ENCODE peak calls at places on chromosomes 16 and 17, in four cellular contexts. One of them, this sample, is unnamed.

GRCh38 chr16:74998481-74999207 is at the start of gene ZNRF1:
- DNase-seq in heart left ventricle: peak; percentile 94
- DNase-seq in gastrocnemius medialis: peak; percentile 69
- DNase-seq in esophagus squamous epithelium: no peak
- DNase-seq in this sample: peak; percentile 88

GRCh38 chr16:29710227-29711219 is 31.5 kb downstream of the QPRT start:
- DNase-seq in heart left ventricle: no peak
- DNase-seq in gastrocnemius medialis: no peak
- DNase-seq in esophagus squamous epithelium: no peak
- DNase-seq in this sample: no peak

GRCh38 chr17:43406676-43407645 is 8.2 kb downstream of the ARL4D start:
- DNase-seq in heart left ventricle: no peak
- DNase-seq in gastrocnemius medialis: no peak
- DNase-seq in esophagus squamous epithelium: no peak
- DNase-seq in this sample: no peak

GRCh38 chr17:603405-604193 is 111.0 kb downstream of the VPS53 start:
- DNase-seq in heart left ventricle: no peak
- DNase-seq in gastrocnemius medialis: no peak
- DNase-seq in esophagus squamous epithelium: no peak
- DNase-seq in this sample: no peak

GRCh38 chr17:34842235-34842634 is 119.0 kb downstream of the CCT6B start:
- DNase-seq in heart left ventricle: no peak
- DNase-seq in gastrocnemius medialis: no peak
- DNase-seq in esophagus squamous epithelium: no peak
- DNase-seq in this sample: no peak

GRCh38 chr17:21318439-21318838 is 33.9 kb downstream of the MAP2K3 start:
- DNase-seq in heart left ventricle: no peak
- DNase-seq in gastrocnemius medialis: no peak
- DNase-seq in esophagus squamous epithelium: no peak
- DNase-seq in this sample: no peak

GRCh38 chr17:50691550-50692447 is 15.9 kb downstream of the ANKRD40 start:
- DNase-seq in heart left ventricle: no peak
- DNase-seq in gastrocnemius medialis: no peak
- DNase-seq in esophagus squamous epithelium: no peak
- DNase-seq in this sample: no peak

GRCh38 chr17:32192379-32192778 is 50.1 kb downstream of the RHOT1 start:
- DNase-seq in heart left ventricle: no peak
- DNase-seq in gastrocnemius medialis: no peak
- DNase-seq in esophagus squamous epithelium: no peak
- DNase-seq in this sample: no peak

GRCh38 chr17:67289174-67289876 is 44.3 kb upstream of the HELZ start:
- DNase-seq in heart left ventricle: peak; percentile 88
- DNase-seq in gastrocnemius medialis: peak; percentile 61
- DNase-seq in esophagus squamous epithelium: no peak
- DNase-seq in this sample: peak; percentile 85

GRCh38 chr16:29975134-29975538 is 1.5 kb downstream of the TAOK2 start:
- DNase-seq in heart left ventricle: no peak
- DNase-seq in gastrocnemius medialis: no peak
- DNase-seq in esophagus squamous epithelium: no peak
- DNase-seq in this sample: no peak

GRCh38 chr17:72567774-72568173 is 447.0 kb downstream of the SOX9 start:
- DNase-seq in heart left ventricle: no peak
- DNase-seq in gastrocnemius medialis: no peak
- DNase-seq in esophagus squamous epithelium: no peak
- DNase-seq in this sample: no peak

GRCh38 chr16:5633845-5634440 is 536.3 kb upstream of the EEF2KMT start:
- DNase-seq in heart left ventricle: no peak
- DNase-seq in gastrocnemius medialis: no peak
- DNase-seq in esophagus squamous epithelium: no peak
- DNase-seq in this sample: no peak

GRCh38 chr17:28549274-28550132 is 2.9 kb downstream of the UNC119 start:
- DNase-seq in heart left ventricle: peak; percentile 46
- DNase-seq in gastrocnemius medialis: no peak
- DNase-seq in esophagus squamous epithelium: no peak
- DNase-seq in this sample: no peak

GRCh38 chr16:82160226-82160625 is 9.8 kb downstream of the MPHOSPH6 start:
- DNase-seq in heart left ventricle: no peak
- DNase-seq in gastrocnemius medialis: no peak
- DNase-seq in esophagus squamous epithelium: no peak
- DNase-seq in this sample: no peak

GRCh38 chr16:65937455-65937854 is 429.0 kb upstream of the CDH5 start:
- DNase-seq in heart left ventricle: no peak
- DNase-seq in gastrocnemius medialis: no peak
- DNase-seq in esophagus squamous epithelium: no peak
- DNase-seq in this sample: no peak

GRCh38 chr17:80281516-80281915 is 20.9 kb downstream of the RNF213 start:
- DNase-seq in heart left ventricle: peak; percentile 23
- DNase-seq in gastrocnemius medialis: no peak
- DNase-seq in esophagus squamous epithelium: no peak
- DNase-seq in this sample: no peak

GRCh38 chr17:72097144-72097543 is 23.7 kb upstream of the SOX9 start:
- DNase-seq in heart left ventricle: no peak
- DNase-seq in gastrocnemius medialis: no peak
- DNase-seq in esophagus squamous epithelium: no peak
- DNase-seq in this sample: no peak

GRCh38 chr17:64702815-64703214 is 40.7 kb upstream of the SMURF2 start:
- DNase-seq in heart left ventricle: no peak
- DNase-seq in gastrocnemius medialis: no peak
- DNase-seq in esophagus squamous epithelium: no peak
- DNase-seq in this sample: no peak

GRCh38 chr17:64709481-64709880 is 47.4 kb upstream of the SMURF2 start:
- DNase-seq in heart left ventricle: no peak
- DNase-seq in gastrocnemius medialis: no peak
- DNase-seq in esophagus squamous epithelium: no peak
- DNase-seq in this sample: no peak

GRCh38 chr17:64706224-64707076 is 44.3 kb upstream of the SMURF2 start:
- DNase-seq in heart left ventricle: no peak
- DNase-seq in gastrocnemius medialis: no peak
- DNase-seq in esophagus squamous epithelium: no peak
- DNase-seq in this sample: no peak

GRCh38 chr17:64707077-64707591 is 45.0 kb upstream of the SMURF2 start:
- DNase-seq in heart left ventricle: peak; percentile 92
- DNase-seq in gastrocnemius medialis: peak; percentile 56
- DNase-seq in esophagus squamous epithelium: peak; percentile 14
- DNase-seq in this sample: peak; percentile 84
- TF ChIP-seq POLR2A in heart left ventricle: no peak
- TF ChIP-seq POLR2A in gastrocnemius medialis: no peak
- TF ChIP-seq POLR2A in esophagus squamous epithelium: no peak
- TF ChIP-seq POLR2A in this sample: no peak

DNA sequence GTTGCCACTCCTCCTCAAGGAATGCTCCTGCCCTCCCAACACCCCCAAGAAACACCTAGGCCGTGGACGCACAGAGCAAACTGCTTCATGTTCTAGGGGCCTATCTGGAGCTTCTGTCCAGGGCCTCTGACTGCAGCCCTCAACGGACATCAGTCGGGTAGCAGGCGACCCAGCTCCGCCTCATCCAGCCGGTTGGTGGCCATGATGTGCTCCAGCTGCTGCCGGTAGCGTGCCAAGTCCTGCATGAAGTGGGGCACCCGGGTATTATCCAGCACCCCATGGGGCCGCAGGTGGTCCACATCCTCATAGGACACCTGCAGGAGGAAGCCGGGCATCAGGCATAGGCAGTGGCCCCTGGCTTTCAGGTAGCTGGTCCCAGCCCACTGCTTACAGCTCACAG is 6.3 kb downstream of the NOL3 start:
- DNase-seq in heart left ventricle: no peak
- DNase-seq in gastrocnemius medialis: no peak
- DNase-seq in esophagus squamous epithelium: no peak
- DNase-seq in this sample: no peak
- H3K27me3 ChIP-seq in heart left ventricle: no peaks in the 10 kb centered on the region
- H3K27me3 ChIP-seq in gastrocnemius medialis: no peaks in the 10 kb centered on the region
- H3K27me3 ChIP-seq in esophagus squamous epithelium: no peaks in the 10 kb centered on the region
- H3K27me3 ChIP-seq in this sample: no peaks in the 10 kb centered on the region

GRCh38 chr17:78031435-78031834 is 72.9 kb downstream of the TNRC6C start:
- DNase-seq in heart left ventricle: no peak
- DNase-seq in gastrocnemius medialis: no peak
- DNase-seq in esophagus squamous epithelium: no peak
- DNase-seq in this sample: no peak
- H3K27ac ChIP-seq in heart left ventricle: no peak overlapping the region
- H3K27ac ChIP-seq in gastrocnemius medialis: no peak overlapping the region
- H3K27ac ChIP-seq in esophagus squamous epithelium: no peak overlapping the region
- H3K27ac ChIP-seq in this sample: no peak overlapping the region

DNA sequence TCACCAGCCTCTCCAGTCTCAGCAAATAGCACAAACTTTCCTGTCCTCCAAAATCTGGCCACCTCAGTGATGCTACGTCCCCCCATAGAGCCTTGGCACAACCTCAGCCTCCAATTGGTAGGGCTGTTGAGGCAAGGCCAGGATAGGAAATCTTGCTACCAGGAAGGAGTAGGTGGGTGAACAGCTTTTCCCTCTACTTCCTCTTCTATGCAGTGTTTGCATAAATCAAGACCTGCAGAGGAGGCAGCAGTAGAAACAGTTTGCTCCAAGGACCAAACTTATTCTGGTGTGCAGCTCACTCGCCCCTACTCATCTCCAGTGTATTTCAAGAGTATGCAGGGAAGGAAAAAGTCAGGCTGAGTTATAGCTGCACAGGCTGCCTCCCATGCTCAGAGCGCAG is 740 bp upstream of the DPEP2 start:
- DNase-seq in heart left ventricle: no peak
- DNase-seq in gastrocnemius medialis: no peak
- DNase-seq in esophagus squamous epithelium: no peak
- DNase-seq in this sample: no peak
- TF ChIP-seq POLR2A in heart left ventricle: no peak
- TF ChIP-seq POLR2A in gastrocnemius medialis: no peak
- TF ChIP-seq POLR2A in esophagus squamous epithelium: no peak
- TF ChIP-seq POLR2A in this sample: no peak

DNA sequence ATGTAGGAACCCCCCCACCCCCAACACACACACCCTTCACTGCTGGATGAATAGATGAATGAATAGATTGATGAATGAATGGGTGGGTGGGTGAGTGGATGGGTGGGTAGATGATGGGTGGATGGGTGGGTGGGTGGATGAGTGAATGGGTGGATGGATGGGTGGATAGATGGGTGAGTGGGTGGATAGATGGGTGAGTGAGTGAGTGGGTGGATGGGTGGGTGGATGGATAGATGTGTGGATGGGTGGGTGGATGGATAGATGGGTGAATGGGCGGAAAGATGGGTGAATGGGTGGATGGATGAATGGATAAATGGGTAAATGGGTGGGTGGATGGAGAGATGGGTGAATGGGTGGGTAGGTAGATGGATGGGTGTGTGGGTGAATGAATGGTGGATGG is 2.6 kb upstream of the CBFA2T3 start:
- DNase-seq in heart left ventricle: no peak
- DNase-seq in gastrocnemius medialis: no peak
- DNase-seq in esophagus squamous epithelium: no peak
- DNase-seq in this sample: no peak
- H3K27me3 ChIP-seq in heart left ventricle: peaks cover 6% of the 10 kb centered on the region
- H3K27me3 ChIP-seq in gastrocnemius medialis: peaks cover 35% of the 10 kb centered on the region
- H3K27me3 ChIP-seq in esophagus squamous epithelium: no peaks in the 10 kb centered on the region
- H3K27me3 ChIP-seq in this sample: no peaks in the 10 kb centered on the region